ENCODE peak calls at places on chromosome 9, in five cellular contexts. N, M, G, Y and X are unnamed samples. For H3K4me1, the result is how much of the 10 kb centered on the place peaks cover.

GRCh38 chr9:16092627-16093091 is 539.8 kb downstream of the CCDC171 start:
- DNase-seq in N (no peak), M (no peak), G (no peak), Y (no peak), X (no peak)

GRCh38 chr9:136826703-136827582 is 15.3 kb upstream of the AJM1 start:
- DNase-seq in N (no peak), M (peak), G (no peak), Y (no peak), X (no peak)

GRCh38 chr9:34443533-34443932 is 14.8 kb downstream of the FAM219A start:
- DNase-seq in N (no peak), M (no peak), G (no peak), Y (no peak), X (no peak)

GRCh38 chr9:34430843-34431437 is 27.4 kb downstream of the FAM219A start:
- DNase-seq in N (peak), M (peak), G (peak), Y (peak), X (no peak)

GRCh38 chr9:127021664-127022337 is 100.6 kb downstream of the ANGPTL2 start:
- DNase-seq in N (peak), M (no peak), G (no peak), Y (peak), X (no peak)

GRCh38 chr9:127161081-127161621 is 38.7 kb upstream of the ANGPTL2 start:
- DNase-seq in N (peak), M (peak), G (no peak), Y (no peak), X (peak)

GRCh38 chr9:72577212-72577753 is 55.9 kb downstream of the TMC1 start:
- DNase-seq in N (peak), M (peak), G (no peak), Y (peak), X (no peak)

GRCh38 chr9:35516481-35516880 is 26.6 kb downstream of the RUSC2 start:
- DNase-seq in N (no peak), M (no peak), G (no peak), Y (peak), X (no peak)

GRCh38 chr9:127595606-127596005 is 16.5 kb upstream of the STXBP1 start:
- DNase-seq in N (no peak), M (no peak), G (no peak), Y (no peak), X (no peak)

GRCh38 chr9:116471093-116471906 is 215.8 kb upstream of the TRIM32 start:
- DNase-seq in N (peak), M (no peak), G (peak), Y (peak), X (no peak)

GRCh38 chr9:80387828-80388227 is 816.1 kb downstream of the TLE4 start:
- DNase-seq in N (no peak), M (no peak), G (no peak), Y (no peak), X (no peak)

GRCh38 chr9:120434532-120434931 is 145.4 kb downstream of the CDK5RAP2 start:
- DNase-seq in N (peak), M (no peak), G (no peak), Y (peak), X (no peak)

GRCh38 chr9:83583151-83584014 is 39.6 kb upstream of the IDNK start:
- DNase-seq in N (peak), M (peak), G (peak), Y (peak), X (peak)

GRCh38 chr9:111559000-111559610 is 34.1 kb downstream of the ZNF483 start:
- DNase-seq in N (no peak), M (peak), G (no peak), Y (peak), X (peak)

GRCh38 chr9:84300271-84300670 is 40.3 kb downstream of the SLC28A3 start:
- DNase-seq in N (no peak), M (no peak), G (no peak), Y (peak), X (no peak)

GRCh38 chr9:69645488-69645887 is 26.7 kb downstream of the APBA1 start:
- DNase-seq in N (no peak), M (peak), G (no peak), Y (no peak), X (no peak)

GRCh38 chr9:130042406-130042930 is 521 bp downstream of the FNBP1 start:
- DNase-seq in N (peak), M (peak), G (peak), Y (no peak), X (no peak)

GRCh38 chr9:130043654-130044623 is 950 bp upstream of the FNBP1 start:
- DNase-seq in N (no peak), M (peak), G (peak), Y (peak), X (no peak)

GRCh38 chr9:130041648-130042405 is 1.2 kb downstream of the FNBP1 start:
- DNase-seq in N (peak), M (peak), G (no peak), Y (peak), X (no peak)

GRCh38 chr9:130040901-130041647 is 1.9 kb downstream of the FNBP1 start:
- DNase-seq in N (no peak), M (no peak), G (no peak), Y (no peak), X (no peak)

DNA sequence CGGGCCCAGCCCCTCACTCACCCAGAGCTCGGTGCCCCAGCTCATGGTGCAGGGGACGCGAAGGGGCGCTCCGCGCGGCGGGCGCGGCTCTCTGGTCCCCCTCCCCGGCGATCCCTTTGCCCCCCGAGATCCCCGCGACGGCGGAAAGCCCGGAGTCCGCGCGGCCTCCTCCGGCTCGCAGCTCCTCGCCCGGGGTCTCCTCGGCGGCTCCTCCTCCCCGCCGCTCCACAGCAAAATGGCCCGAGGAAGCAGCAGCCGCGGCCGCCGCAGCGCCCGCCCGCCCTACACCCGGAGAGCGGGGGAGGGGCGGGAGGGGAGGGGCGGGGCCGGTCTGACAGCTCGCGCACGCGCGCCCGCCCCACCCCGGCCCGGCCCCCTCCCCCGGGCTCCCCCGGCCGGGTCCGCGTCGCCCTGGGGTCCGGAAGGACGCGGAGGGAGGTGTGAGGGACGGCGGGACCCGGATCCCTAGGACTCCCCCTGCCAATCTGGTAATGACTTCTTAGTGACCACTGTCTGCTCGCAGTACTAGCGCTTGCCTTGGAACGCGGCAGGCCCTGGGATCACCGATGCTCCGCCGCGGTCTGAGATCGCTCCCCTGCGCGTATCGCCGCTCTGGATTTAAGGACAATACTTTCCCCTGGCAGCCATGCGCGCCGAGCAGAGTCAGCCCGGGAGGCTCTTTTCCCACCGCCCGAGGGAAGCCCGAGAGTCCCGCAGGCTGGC is at the start of gene FNBP1:
- DNase-seq in N (peak), M (peak), G (peak), Y (peak), X (peak)
- H3K4me1 ChIP-seq in N (under half), M (under half), G (under half), Y (under half), X (under half)

GRCh38 chr9:88198346-88198807 is 60.1 kb upstream of the SPATA31C2 start:
- DNase-seq in N (no peak), M (no peak), G (no peak), Y (peak), X (peak)
- H3K4me3 ChIP-seq in N (no peak), M (no peak), G (no peak), Y (peak), X (peak)

DNA sequence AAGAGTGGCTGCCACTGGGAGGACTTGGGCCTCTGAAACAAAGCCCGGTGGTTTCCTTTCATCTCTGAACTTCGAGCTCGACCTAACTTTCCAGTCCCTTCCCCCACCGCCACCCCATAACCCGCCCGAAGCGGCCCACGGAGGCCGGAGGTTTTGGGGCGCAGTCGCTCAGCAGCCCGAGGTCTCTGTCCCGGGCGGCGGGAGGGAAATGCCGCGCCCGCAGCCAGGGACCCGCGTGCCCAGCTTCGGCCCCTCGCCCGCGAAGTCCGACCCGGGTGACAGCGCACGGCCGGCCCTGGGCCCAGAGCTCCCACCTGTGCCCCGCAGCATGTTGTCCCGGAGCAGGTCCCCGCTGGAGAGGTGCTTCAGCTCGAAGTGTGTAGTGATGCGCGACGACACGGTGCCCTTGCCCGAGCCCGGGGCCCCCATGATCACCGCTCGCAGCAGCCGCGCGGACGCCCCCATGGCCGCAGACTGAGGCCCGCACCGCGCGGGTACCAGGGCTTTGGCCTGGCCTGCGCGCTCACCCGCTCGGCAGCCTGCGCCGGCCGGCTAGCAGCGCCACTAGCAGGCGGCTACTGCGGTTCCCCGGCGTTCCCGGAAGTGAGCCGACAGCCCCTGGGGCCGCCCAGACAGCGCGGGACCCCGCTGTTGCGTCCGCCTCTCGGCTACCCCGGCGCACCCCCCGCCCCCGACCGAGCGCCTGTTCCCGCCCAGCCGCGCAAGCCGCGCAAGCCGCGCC is at the start of gene AK3:
- DNase-seq in N (peak), M (peak), G (peak), Y (peak), X (peak)
- TF ChIP-seq POLR2A in N (peak), M (peak), G (peak), Y (peak), X (peak)

GRCh38 chr9:92666236-92666635 is 3.7 kb downstream of the IPPK start:
- DNase-seq in N (no peak), M (no peak), G (no peak), Y (no peak), X (no peak)

GRCh38 chr9:92663951-92664350 is 6.0 kb downstream of the IPPK start:
- DNase-seq in N (no peak), M (no peak), G (no peak), Y (no peak), X (no peak)

GRCh38 chr9:92663126-92663525 is 6.8 kb downstream of the IPPK start:
- DNase-seq in N (no peak), M (no peak), G (no peak), Y (no peak), X (no peak)

GRCh38 chr9:92665836-92666235 is 4.1 kb downstream of the IPPK start:
- DNase-seq in N (no peak), M (no peak), G (no peak), Y (no peak), X (no peak)

GRCh38 chr9:92664394-92665152 is 5.4 kb downstream of the IPPK start:
- DNase-seq in N (no peak), M (no peak), G (no peak), Y (peak), X (no peak)
- H3K4me1 ChIP-seq in N (under half), M (under half), G (under half), Y (under half), X (under half)

DNA sequence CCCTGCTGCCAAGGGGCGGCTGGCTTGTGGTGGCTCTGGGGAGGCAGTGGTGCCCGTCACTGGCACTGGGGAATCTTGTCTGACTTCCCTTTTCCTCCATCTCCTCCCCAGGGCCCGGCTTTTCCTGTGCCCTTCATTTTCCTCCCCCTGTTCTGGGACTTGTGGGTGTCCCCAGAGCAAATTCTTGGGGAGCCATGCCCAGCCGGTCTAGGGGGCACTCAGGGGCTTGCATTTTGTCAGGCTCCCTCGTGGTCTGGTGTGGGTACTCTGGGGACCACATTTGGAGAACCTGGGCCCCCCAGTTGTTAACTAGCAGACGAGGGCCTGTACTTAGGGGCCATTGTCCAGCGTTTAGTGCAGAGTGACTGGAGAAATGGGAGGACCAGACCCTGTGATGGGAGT is 105.2 kb upstream of the IER5L start:
- DNase-seq in N (peak), M (peak), G (no peak), Y (no peak), X (no peak)
- H3K4me3 ChIP-seq in N (peak), M (peak), G (no peak), Y (no peak), X (peak)